ENCODE peak calls at places on chromosomes 7 and 10, in five cellular contexts. Q, D, U, P and L are unnamed samples. For H3K36me3, the result is how much of the 10 kb centered on the place peaks cover.

GRCh38 chr10:49096890-49097445 is 18.4 kb downstream of the VSTM4 start:
- DNase-seq in Q (no peak), D (no peak), U (no peak), P (no peak), L (no peak)

GRCh38 chr7:6420680-6421079 is 27.1 kb downstream of the DAGLB start:
- DNase-seq in Q (no peak), D (no peak), U (no peak), P (no peak), L (no peak)

GRCh38 chr10:114565066-114565465 is 93.0 kb downstream of the ABLIM1 start:
- DNase-seq in Q (no peak), D (no peak), U (no peak), P (no peak), L (peak)

GRCh38 chr7:70736715-70737460 is 395.1 kb upstream of the GALNT17 start:
- DNase-seq in Q (no peak), D (no peak), U (no peak), P (peak), L (peak)

GRCh38 chr7:116554436-116554835 is 29.6 kb downstream of the CAV1 start:
- DNase-seq in Q (no peak), D (no peak), U (no peak), P (peak), L (peak)

GRCh38 chr10:92242910-92243671 is 47.8 kb downstream of the CPEB3 start:
- DNase-seq in Q (no peak), D (peak), U (peak), P (peak), L (peak)

GRCh38 chr10:116240551-116240950 is 32.5 kb downstream of the GFRA1 start:
- DNase-seq in Q (no peak), D (no peak), U (no peak), P (no peak), L (no peak)

GRCh38 chr10:99921948-99922347 is 87.8 kb downstream of the DNMBP start:
- DNase-seq in Q (no peak), D (no peak), U (no peak), P (no peak), L (no peak)

GRCh38 chr7:48139461-48139860 is 31.8 kb upstream of the ABCA13 start:
- DNase-seq in Q (no peak), D (no peak), U (no peak), P (peak), L (peak)

GRCh38 chr10:95742529-95742884 is 13.5 kb upstream of the ENTPD1 start:
- DNase-seq in Q (no peak), D (no peak), U (no peak), P (peak), L (no peak)

GRCh38 chr7:77910124-77910523 is 111.6 kb downstream of the PHTF2 start:
- DNase-seq in Q (no peak), D (no peak), U (no peak), P (no peak), L (no peak)

GRCh38 chr7:31955641-31956040 is 114.6 kb downstream of the PDE1C start:
- DNase-seq in Q (no peak), D (no peak), U (no peak), P (no peak), L (no peak)

GRCh38 chr7:55108401-55108800 is 89.6 kb downstream of the EGFR start:
- DNase-seq in Q (no peak), D (no peak), U (no peak), P (no peak), L (no peak)

GRCh38 chr7:100008525-100008924 is 6.9 kb upstream of the ZKSCAN1 start:
- DNase-seq in Q (no peak), D (no peak), U (no peak), P (no peak), L (no peak)

GRCh38 chr7:139111147-139111546 is 1.6 kb upstream of the ZC3HAV1 start:
- DNase-seq in Q (no peak), D (no peak), U (no peak), P (no peak), L (no peak)

GRCh38 chr10:85601526-85601925 is 765.1 kb downstream of the GRID1 start:
- DNase-seq in Q (no peak), D (no peak), U (no peak), P (no peak), L (no peak)

GRCh38 chr7:156479596-156479995 is 161.0 kb upstream of the RNF32 start:
- DNase-seq in Q (no peak), D (no peak), U (no peak), P (no peak), L (no peak)

GRCh38 chr7:55154096-55154495 is 135.3 kb downstream of the EGFR start:
- DNase-seq in Q (no peak), D (no peak), U (no peak), P (no peak), L (no peak)

GRCh38 chr10:69838853-69839252 is 37.1 kb downstream of the COL13A1 start:
- DNase-seq in Q (no peak), D (no peak), U (no peak), P (peak), L (peak)

GRCh38 chr10:70603439-70603778 is 868 bp upstream of the PRF1 start:
- DNase-seq in Q (no peak), D (no peak), U (no peak), P (no peak), L (no peak)

GRCh38 chr10:121302541-121303180 is 295.6 kb downstream of the FGFR2 start:
- DNase-seq in Q (no peak), D (no peak), U (no peak), P (no peak), L (no peak)

GRCh38 chr10:133134411-133135115 is 25.5 kb upstream of the KNDC1 start:
- DNase-seq in Q (peak), D (no peak), U (no peak), P (no peak), L (no peak)

GRCh38 chr7:19413444-19413965 is 268.3 kb upstream of the FERD3L start:
- DNase-seq in Q (no peak), D (no peak), U (no peak), P (peak), L (peak)

GRCh38 chr7:115221484-115221883 is 299.6 kb downstream of the MDFIC start:
- DNase-seq in Q (no peak), D (no peak), U (no peak), P (peak), L (peak)

GRCh38 chr10:70967591-70968588 is 79.5 kb upstream of the PCBD1 start:
- DNase-seq in Q (peak), D (no peak), U (peak), P (no peak), L (no peak)

GRCh38 chr7:155660059-155660757 is 15.7 kb downstream of the RBM33 start:
- DNase-seq in Q (no peak), D (no peak), U (no peak), P (no peak), L (no peak)

GRCh38 chr7:45597286-45597984 is 23.3 kb downstream of the ADCY1 start:
- DNase-seq in Q (peak), D (no peak), U (no peak), P (no peak), L (no peak)

GRCh38 chr7:85133560-85133959 is 53.3 kb downstream of the SEMA3D start:
- DNase-seq in Q (no peak), D (no peak), U (no peak), P (no peak), L (no peak)
- H3K36me3 ChIP-seq in Q (under half), D (under half), U (under half), P (under half), L (under half)

GRCh38 chr10:17022399-17022798 is 107.2 kb downstream of the CUBN start:
- DNase-seq in Q (no peak), D (no peak), U (no peak), P (no peak), L (no peak)
- H3K9ac ChIP-seq in Q (no peak), D (no peak), U (no peak), P (no peak), L (peak)

DNA sequence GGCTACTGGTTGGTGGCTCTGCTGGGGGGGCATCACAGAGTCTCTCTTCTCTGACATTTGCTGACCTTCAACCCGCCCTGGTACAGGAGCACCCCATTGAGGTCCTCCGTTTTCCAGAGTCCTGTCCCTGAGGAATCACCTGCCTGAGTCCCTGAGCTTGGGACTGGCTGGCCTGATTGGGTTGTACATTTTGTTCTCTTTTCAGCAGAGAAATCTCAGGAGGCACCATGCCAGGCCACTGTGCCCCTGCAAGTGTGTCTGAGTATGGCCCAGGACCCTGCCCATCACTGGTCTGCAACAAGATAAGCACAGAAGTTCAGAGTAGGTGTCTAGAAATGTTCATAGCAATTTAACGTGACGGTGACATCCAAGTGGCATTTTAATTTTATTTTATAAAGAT is 131.2 kb downstream of the CUX1 start:
- DNase-seq in Q (no peak), D (no peak), U (no peak), P (no peak), L (no peak)
- H3K36me3 ChIP-seq in Q (under half), D (under half), U (under half), P (under half), L (under half)

DNA sequence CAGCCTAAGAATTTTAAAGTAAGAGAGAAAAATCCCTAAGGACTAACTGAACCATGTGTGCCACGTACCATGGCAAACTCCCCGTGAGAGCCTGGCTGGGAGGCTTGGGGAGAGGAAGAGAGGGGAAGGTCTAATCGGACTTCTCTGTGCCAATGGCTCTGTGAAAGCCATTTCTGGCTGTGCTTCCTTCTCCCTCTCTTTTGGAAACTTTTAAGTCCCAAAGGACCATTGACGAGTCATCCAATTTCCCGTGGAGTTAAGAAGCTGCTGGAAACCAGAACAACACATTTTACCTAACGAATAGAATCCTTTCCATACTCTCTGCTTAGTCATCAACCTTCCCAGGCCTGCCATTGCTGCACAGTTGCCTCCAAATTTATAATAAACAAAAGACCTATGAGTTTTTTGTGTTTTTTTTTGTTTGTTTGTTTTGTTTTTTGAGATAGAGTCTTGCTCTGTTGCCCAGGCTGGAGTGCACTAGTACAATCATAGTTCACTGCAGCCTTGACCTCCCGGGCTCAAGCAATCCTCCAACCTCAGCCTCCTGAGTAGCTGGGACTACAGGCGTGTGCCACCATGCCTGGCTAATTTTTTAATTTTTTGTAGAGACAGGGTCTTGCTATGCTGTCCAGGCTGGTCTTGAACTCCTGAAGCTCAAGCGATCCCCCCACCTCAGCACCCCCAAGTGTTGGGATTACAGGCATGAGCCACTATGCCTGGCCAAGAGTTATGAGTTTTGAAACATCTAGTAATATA is 13.2 kb downstream of the LAMB1 start:
- DNase-seq in Q (no peak), D (no peak), U (no peak), P (peak), L (no peak)
- H3K9ac ChIP-seq in Q (no peak), D (no peak), U (no peak), P (no peak), L (no peak)

GRCh38 chr10:11093733-11094132 is 76.1 kb downstream of the CELF2 start:
- DNase-seq in Q (no peak), D (no peak), U (no peak), P (no peak), L (no peak)

GRCh38 chr10:11095374-11095785 is 77.7 kb downstream of the CELF2 start:
- DNase-seq in Q (no peak), D (no peak), U (no peak), P (no peak), L (no peak)

GRCh38 chr10:11098628-11099027 is 81.0 kb downstream of the CELF2 start:
- DNase-seq in Q (no peak), D (no peak), U (no peak), P (no peak), L (no peak)

DNA sequence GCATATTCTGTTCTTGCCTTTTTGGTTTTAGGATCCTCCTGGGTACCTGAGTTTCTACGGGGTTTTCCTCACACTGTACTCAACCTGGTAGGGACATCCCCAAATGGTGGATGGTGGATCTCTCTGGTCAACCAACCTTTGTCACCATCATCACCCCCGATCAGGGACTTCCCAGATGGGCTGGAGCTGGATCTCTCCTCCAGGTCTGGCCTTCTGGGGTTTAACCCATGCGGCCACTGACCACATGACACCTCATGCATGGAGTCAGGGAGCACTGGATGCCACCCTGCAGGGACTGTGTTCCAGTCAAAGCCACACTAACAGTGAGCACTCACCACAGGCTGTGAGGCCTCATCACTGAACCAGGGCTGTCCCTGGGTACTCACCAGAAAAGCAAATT is 80.0 kb downstream of the CELF2 start:
- DNase-seq in Q (no peak), D (no peak), U (no peak), P (no peak), L (no peak)
- H3K36me3 ChIP-seq in Q (under half), D (under half), U (under half), P (under half), L (under half)

GRCh38 chr7:23468721-23469149 is 1.6 kb downstream of the IGF2BP3 start:
- DNase-seq in Q (peak), D (peak), U (no peak), P (no peak), L (no peak)
- H3K9ac ChIP-seq in Q (no peak), D (peak), U (peak), P (peak), L (peak)

DNA sequence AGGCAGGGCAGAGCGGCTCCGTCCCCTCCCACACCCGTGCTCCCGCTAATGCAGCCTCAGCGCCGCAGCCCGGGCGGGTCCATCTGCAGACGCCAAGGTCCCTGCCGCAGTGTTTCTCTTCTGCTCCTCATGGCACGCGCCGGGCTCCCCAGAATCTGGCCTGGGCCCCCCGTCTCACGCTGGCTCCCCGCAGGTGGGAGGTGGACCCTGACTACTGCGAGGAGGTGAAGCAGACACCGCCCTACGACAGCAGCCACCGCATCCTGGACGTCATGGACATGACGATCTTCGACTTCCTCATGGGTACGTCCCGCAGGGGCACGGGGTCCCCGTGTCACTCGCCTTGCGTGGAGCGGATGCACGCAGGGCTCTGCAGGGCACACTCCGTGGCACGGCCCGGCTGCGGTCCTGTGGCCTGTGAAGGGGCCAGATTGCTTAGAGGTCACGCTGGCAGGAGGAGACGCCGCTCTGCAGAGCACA is 33.5 kb upstream of the FOXL3 start:
- DNase-seq in Q (peak), D (no peak), U (no peak), P (no peak), L (no peak)
- H3K36me3 ChIP-seq in Q (half or more), D (under half), U (under half), P (half or more), L (half or more)

GRCh38 chr7:30706865-30707264 is 24.6 kb upstream of the CRHR2 start:
- DNase-seq in Q (peak), D (no peak), U (no peak), P (no peak), L (no peak)

GRCh38 chr7:30707391-30708351 is 25.4 kb upstream of the CRHR2 start:
- DNase-seq in Q (peak), D (no peak), U (no peak), P (no peak), L (no peak)

GRCh38 chr7:30709549-30709948 is 27.3 kb upstream of the CRHR2 start:
- DNase-seq in Q (peak), D (no peak), U (no peak), P (no peak), L (no peak)

GRCh38 chr7:30708983-30709382 is 26.7 kb upstream of the CRHR2 start:
- DNase-seq in Q (peak), D (no peak), U (no peak), P (peak), L (peak)

DNA sequence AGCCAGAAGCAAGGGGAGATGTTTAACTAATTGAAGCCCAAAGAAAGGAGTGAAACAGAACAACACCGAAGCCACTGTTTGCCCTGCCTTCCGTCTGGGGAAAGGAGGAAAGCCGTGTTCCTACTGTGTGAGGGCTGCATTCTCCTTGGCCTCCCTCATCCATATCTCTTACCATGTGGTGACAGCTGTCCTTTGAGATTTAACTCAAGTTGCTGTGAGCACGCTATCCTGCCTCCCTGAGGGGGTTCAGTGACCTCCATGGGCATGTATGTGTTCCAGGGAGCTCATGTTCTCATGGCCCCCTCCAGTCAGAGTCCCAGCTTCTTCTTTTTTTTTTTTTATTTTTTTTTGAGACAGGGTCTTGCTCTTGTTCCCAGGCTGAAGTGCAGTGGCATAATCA is 26.2 kb upstream of the CRHR2 start:
- DNase-seq in Q (peak), D (no peak), U (no peak), P (no peak), L (no peak)
- H3K9ac ChIP-seq in Q (no peak), D (no peak), U (no peak), P (no peak), L (peak)

GRCh38 chr10:88980836-88981235 is 9.8 kb upstream of the FAS start:
- DNase-seq in Q (no peak), D (no peak), U (no peak), P (no peak), L (no peak)
- H3K36me3 ChIP-seq in Q (under half), D (under half), U (under half), P (under half), L (under half)

GRCh38 chr7:37205451-37205850 is 243.2 kb downstream of the ELMO1 start:
- DNase-seq in Q (no peak), D (no peak), U (no peak), P (no peak), L (no peak)
- H3K9ac ChIP-seq in Q (no peak), D (no peak), U (no peak), P (no peak), L (no peak)